ENCODE peak calls at places on chromosomes 11 and 22, in eight cellular contexts. V, I, Z, Y, X, R, A and H are unnamed samples.

GRCh38 chr11:9039194-9039593 is 35.4 kb upstream of the NRIP3 start:
- DNase-seq in V (no peak), I (no peak), Z (no peak), Y (peak), X (no peak), R (no peak), A (no peak), H (peak)

GRCh38 chr11:93567406-93567819 is 24.2 kb upstream of the SMCO4 start:
- DNase-seq in V (no peak), I (peak), Z (no peak), Y (no peak), X (no peak), R (no peak), A (peak), H (no peak)

GRCh38 chr11:43789700-43790443 is 90.8 kb upstream of the ALKBH3 start:
- DNase-seq in V (peak), I (no peak), Z (no peak), Y (no peak), X (no peak), R (no peak), A (peak), H (peak)

GRCh38 chr22:49881856-49882255 is 28.2 kb downstream of the ZBED4 start:
- DNase-seq in V (no peak), I (no peak), Z (no peak), Y (peak), X (no peak), R (no peak), A (no peak), H (no peak)

GRCh38 chr22:35634015-35634414 is 14.2 kb upstream of the APOL6 start:
- DNase-seq in V (no peak), I (peak), Z (no peak), Y (no peak), X (no peak), R (no peak), A (no peak), H (no peak)

GRCh38 chr11:69152748-69153446 is 2.8 kb upstream of the SMIM38 start:
- DNase-seq in V (no peak), I (peak), Z (no peak), Y (no peak), X (no peak), R (no peak), A (no peak), H (no peak)

GRCh38 chr11:46293616-46294015 is 16.2 kb downstream of the CREB3L1 start:
- DNase-seq in V (peak), I (no peak), Z (no peak), Y (no peak), X (no peak), R (no peak), A (peak), H (no peak)

GRCh38 chr11:7605544-7605943 is 67.8 kb downstream of the CYB5R2 start:
- DNase-seq in V (no peak), I (no peak), Z (no peak), Y (no peak), X (no peak), R (no peak), A (no peak), H (peak)

GRCh38 chr11:75014129-75014528 is 25.4 kb downstream of the NEU3 start:
- DNase-seq in V (peak), I (no peak), Z (no peak), Y (no peak), X (no peak), R (no peak), A (peak), H (peak)

GRCh38 chr11:34330653-34331052 is 27.2 kb downstream of the ABTB2 start:
- DNase-seq in V (no peak), I (no peak), Z (no peak), Y (no peak), X (no peak), R (no peak), A (no peak), H (no peak)

GRCh38 chr11:75492181-75492820 is 33.4 kb downstream of the GDPD5 start:
- DNase-seq in V (no peak), I (no peak), Z (peak), Y (peak), X (peak), R (no peak), A (no peak), H (no peak)

GRCh38 chr11:134414772-134415765 is 3.0 kb upstream of the B3GAT1 start:
- DNase-seq in V (no peak), I (no peak), Z (no peak), Y (no peak), X (no peak), R (no peak), A (no peak), H (no peak)

GRCh38 chr22:17706451-17706900 is 67.8 kb downstream of the BID start:
- DNase-seq in V (peak), I (peak), Z (peak), Y (peak), X (peak), R (no peak), A (peak), H (peak)

GRCh38 chr11:75152090-75152489 is 1.2 kb downstream of the SLCO2B1 start:
- DNase-seq in V (no peak), I (no peak), Z (no peak), Y (no peak), X (no peak), R (no peak), A (no peak), H (no peak)

GRCh38 chr11:120212926-120213325 is 2.1 kb downstream of the OAF start:
- DNase-seq in V (no peak), I (no peak), Z (no peak), Y (no peak), X (no peak), R (no peak), A (no peak), H (no peak)

GRCh38 chr11:67576742-67577475 is 6.7 kb upstream of the GSTP1 start:
- DNase-seq in V (no peak), I (no peak), Z (no peak), Y (no peak), X (no peak), R (no peak), A (no peak), H (no peak)
- TF ChIP-seq CTCF in V (no peak), I (no peak), Z (no peak), Y (peak), X (no peak), R (no peak), A (no peak), H (peak)

DNA sequence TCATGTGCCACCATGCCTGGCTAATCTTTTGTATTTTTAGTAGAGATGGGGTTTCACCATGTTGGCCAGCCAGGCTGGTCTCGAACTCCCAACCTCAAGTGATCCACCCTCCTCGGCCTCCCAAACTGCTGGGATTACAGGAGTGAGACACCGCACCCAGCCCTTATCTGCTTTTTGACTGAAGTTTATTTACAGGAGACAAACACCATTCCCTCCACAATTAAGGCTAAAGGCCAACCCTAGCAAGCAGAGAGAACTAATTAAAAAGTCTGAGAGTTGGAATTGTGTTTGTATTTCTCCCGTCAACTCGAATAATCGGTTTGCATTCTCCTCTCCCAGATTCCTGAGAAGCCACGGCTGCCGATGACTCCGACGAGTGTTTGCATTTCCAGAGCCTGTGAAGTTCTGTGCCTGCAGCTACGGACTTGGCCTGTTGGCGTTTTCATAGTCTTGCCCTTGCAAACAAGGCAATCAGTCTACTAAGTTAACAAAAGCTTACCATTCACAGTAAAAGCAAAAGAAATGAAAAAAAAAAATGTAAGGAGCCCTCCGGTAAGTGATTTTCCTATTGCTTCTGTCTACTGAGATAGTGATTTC is 73.3 kb upstream of the NUP50 start:
- DNase-seq in V (no peak), I (no peak), Z (no peak), Y (no peak), X (no peak), R (no peak), A (peak), H (no peak)
- TF ChIP-seq CTCF in V (no peak), I (no peak), Z (no peak), Y (no peak), X (no peak), R (no peak), A (no peak), H (no peak)

DNA sequence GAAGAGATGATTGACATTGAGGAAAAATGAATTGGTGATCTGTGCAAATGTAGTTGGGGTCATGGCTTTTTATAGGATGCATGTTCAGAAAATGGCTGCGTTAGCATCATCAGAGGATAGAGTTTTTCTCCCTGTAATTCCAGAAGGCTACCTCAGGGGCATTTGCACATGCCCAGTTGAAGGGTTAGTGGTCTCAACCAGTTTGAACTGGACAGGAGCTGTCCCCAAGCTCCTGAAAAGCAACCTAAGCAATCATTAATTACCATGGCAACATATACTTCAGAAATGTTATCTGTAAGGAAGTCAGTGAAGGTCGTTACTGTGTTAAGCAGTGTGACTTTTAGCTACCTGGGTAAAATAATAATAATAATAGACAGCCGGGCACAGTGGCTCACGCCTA is 29.3 kb downstream of the TUG1 start:
- DNase-seq in V (no peak), I (no peak), Z (no peak), Y (no peak), X (no peak), R (no peak), A (no peak), H (no peak)
- TF ChIP-seq CTCF in V (no peak), I (no peak), Z (no peak), Y (no peak), X (no peak), R (no peak), A (no peak), H (no peak)

GRCh38 chr22:45462034-45462655 is 40.5 kb upstream of the FBLN1 start:
- DNase-seq in V (no peak), I (no peak), Z (no peak), Y (no peak), X (peak), R (no peak), A (no peak), H (no peak)
- TF ChIP-seq CTCF in V (no peak), I (no peak), Z (peak), Y (no peak), X (peak), R (no peak), A (no peak), H (peak)

GRCh38 chr22:48083502-48083901 is 1321.1 kb downstream of the TBC1D22A start:
- DNase-seq in V (no peak), I (no peak), Z (no peak), Y (no peak), X (no peak), R (no peak), A (no peak), H (no peak)

GRCh38 chr22:48082284-48082683 is 1319.8 kb downstream of the TBC1D22A start:
- DNase-seq in V (no peak), I (no peak), Z (no peak), Y (no peak), X (no peak), R (no peak), A (no peak), H (no peak)

GRCh38 chr22:48086246-48086645 is 1323.8 kb downstream of the TBC1D22A start:
- DNase-seq in V (no peak), I (no peak), Z (no peak), Y (no peak), X (no peak), R (no peak), A (no peak), H (no peak)

GRCh38 chr22:48084749-48085090 is 1322.3 kb downstream of the TBC1D22A start:
- DNase-seq in V (no peak), I (no peak), Z (no peak), Y (no peak), X (no peak), R (no peak), A (no peak), H (no peak)

DNA sequence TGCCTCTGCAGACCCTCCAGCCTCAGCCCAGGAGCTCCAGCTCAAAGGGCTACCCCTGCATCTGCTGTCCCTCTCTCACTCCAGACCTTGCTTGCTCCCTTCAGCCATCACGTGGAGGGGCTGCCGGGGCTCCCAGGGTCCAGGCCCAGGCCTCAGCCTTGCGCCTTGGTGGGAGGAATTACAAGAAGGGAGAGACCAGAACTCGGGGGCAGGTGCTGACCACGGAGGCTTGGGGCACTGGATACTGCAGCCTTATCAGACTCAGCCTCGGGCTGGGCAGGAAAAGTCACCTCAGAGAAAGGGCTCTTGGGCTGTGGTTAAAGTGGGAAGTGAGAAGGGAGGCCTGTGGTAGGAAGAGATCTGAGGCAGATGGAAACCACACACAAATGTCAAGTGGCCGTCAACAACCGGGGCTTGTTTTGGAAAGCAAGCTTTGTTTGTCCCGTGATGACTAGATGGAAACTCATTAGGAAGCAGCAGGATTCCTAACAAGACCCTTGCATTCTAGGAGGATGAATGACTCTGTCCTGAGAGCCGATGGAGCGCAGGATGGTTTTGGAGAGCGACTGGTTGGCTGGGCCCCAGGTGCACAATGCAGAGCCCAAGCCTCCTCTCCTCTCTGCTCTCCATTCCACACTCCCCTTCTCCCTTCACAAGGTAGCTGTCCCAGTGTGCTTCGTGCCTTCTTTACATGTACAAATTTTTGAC is 1321.7 kb downstream of the TBC1D22A start:
- DNase-seq in V (no peak), I (no peak), Z (no peak), Y (peak), X (peak), R (no peak), A (no peak), H (no peak)
- TF ChIP-seq CTCF in V (no peak), I (no peak), Z (no peak), Y (no peak), X (no peak), R (no peak), A (no peak), H (no peak)

DNA sequence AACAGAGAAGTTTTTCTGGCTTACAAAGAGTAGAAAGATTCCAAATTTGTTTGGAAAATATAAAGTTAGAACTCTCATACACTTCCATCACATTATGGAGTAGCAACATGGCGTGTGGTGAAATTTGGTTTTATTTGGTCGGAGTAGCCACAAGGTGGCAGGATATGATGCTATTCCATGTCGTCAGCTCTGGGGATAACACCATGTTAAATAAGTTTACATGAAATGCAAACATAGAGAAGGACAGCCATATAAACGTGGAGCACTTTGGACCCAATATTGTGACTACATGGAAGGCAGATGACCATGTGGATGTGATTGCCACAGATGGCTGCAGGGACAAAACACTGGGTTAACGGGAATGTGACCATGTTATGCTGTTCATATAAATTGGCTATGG is 21.1 kb downstream of the OR5M11 start:
- DNase-seq in V (no peak), I (no peak), Z (no peak), Y (no peak), X (no peak), R (no peak), A (no peak), H (no peak)
- TF ChIP-seq CTCF in V (no peak), I (no peak), Z (peak), Y (no peak), X (no peak), R (no peak), A (no peak), H (peak)

GRCh38 chr11:2387266-2387982 is 10.3 kb downstream of the CD81 start:
- DNase-seq in V (no peak), I (no peak), Z (no peak), Y (peak), X (no peak), R (no peak), A (peak), H (no peak)

GRCh38 chr11:2390871-2391662 is 9.5 kb upstream of the TSSC4 start:
- DNase-seq in V (no peak), I (peak), Z (no peak), Y (no peak), X (no peak), R (no peak), A (peak), H (no peak)

GRCh38 chr11:2390091-2390870 is 10.3 kb upstream of the TSSC4 start:
- DNase-seq in V (no peak), I (no peak), Z (no peak), Y (no peak), X (no peak), R (no peak), A (peak), H (no peak)

GRCh38 chr11:2388431-2389024 is 11.4 kb downstream of the CD81 start:
- DNase-seq in V (no peak), I (no peak), Z (no peak), Y (no peak), X (no peak), R (no peak), A (no peak), H (no peak)

DNA sequence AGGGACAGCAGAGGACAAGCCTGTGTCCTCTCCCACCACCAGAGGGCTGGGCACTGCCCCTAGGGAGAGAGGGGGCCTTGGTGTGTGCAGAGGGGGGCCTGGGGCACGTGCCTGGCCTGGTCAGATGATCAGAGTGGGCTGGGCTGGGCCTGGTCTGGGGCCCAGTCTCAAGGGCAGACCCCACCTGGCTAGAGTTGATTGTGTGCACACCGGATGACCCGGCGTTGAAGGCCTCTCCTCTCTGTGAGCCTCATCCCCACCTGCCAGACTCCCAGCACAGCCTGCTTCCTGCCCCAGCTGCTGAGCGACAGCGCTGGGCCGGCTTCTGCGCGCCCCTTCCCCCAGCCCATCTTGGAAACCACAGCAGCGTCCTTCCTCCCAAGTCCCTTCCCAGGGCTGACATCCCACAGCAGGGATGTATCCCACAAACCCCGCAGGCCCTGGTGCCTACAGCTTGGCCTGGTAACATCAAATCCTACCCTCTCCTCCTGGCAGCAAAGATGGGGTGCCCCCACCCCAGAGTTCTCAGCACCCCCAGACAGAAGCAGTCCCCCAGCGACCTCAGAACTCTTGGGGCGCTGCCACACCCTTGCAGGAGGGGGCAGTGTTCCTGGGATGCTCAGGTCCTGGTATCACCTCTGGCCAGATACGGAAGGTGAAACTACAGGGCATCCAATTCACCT is 11.1 kb upstream of the TSSC4 start:
- DNase-seq in V (no peak), I (no peak), Z (no peak), Y (no peak), X (no peak), R (no peak), A (no peak), H (no peak)
- TF ChIP-seq CTCF in V (peak), I (no peak), Z (no peak), Y (no peak), X (no peak), R (no peak), A (no peak), H (peak)

GRCh38 chr11:17473071-17473744 is 3.4 kb downstream of the ABCC8 start:
- DNase-seq in V (no peak), I (no peak), Z (peak), Y (no peak), X (no peak), R (no peak), A (peak), H (no peak)
- TF ChIP-seq CTCF in V (no peak), I (no peak), Z (no peak), Y (no peak), X (no peak), R (no peak), A (peak), H (peak)

DNA sequence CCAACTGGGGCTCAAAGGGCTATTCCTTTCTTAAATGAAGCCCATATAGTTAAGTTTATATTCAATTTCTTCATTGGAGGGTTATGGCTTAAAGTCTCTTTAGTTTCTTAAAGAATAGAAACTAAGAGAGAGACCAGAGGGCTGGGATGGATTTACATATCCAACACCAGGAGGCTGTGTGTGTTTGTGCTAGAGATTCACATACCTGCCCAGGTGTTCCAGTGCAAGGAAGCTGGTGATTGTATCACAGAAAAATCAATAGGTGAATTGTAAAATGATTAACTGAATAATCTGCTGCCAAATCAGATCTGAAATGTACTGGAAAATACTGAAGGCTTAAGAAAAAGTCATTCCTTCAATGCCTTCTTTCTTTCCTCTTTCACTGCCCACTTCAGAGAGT is 148.2 kb upstream of the BDNF start:
- DNase-seq in V (no peak), I (no peak), Z (no peak), Y (no peak), X (no peak), R (no peak), A (no peak), H (no peak)
- TF ChIP-seq CTCF in V (no peak), I (no peak), Z (no peak), Y (no peak), X (no peak), R (no peak), A (no peak), H (no peak)

GRCh38 chr11:11910541-11910940 is 68.8 kb downstream of the USP47 start:
- DNase-seq in V (no peak), I (no peak), Z (no peak), Y (no peak), X (no peak), R (no peak), A (no peak), H (no peak)
- TF ChIP-seq CTCF in V (no peak), I (no peak), Z (no peak), Y (no peak), X (no peak), R (no peak), A (no peak), H (no peak)